ENCODE peak calls at places on chromosomes 6 and 20, in four cellular contexts. V is BJ, Q is left lobe of liver, R is uterus. Z is an unnamed sample.

GRCh38 chr20:3687655-3688054 is 5.8 kb upstream of the ADAM33 start:
- DNase-seq in V (no peak), Q (no peak), R (peak; percentile 59), Z (no peak)

GRCh38 chr20:58054744-58055373 is 173.6 kb downstream of the ANKRD60 start:
- DNase-seq in V (no peak), Q (peak; percentile 48), R (peak; percentile 86), Z (no peak)

GRCh38 chr20:46375771-46376170 is 30.6 kb downstream of the ELMO2 start:
- DNase-seq in V (no peak), Q (no peak), R (no peak), Z (no peak)

GRCh38 chr20:35497780-35498189 is 31.7 kb downstream of the C20orf173 start:
- DNase-seq in V (no peak), Q (no peak), R (peak; percentile 88), Z (no peak)

GRCh38 chr6:96836579-96837137 is 619 bp downstream of the GPR63 start:
- DNase-seq in V (no peak), Q (no peak), R (peak; percentile 14), Z (no peak)

GRCh38 chr6:20877008-20877937 is 343.0 kb downstream of the CDKAL1 start:
- DNase-seq in V (peak; percentile 80), Q (peak; percentile 86), R (peak; percentile 17), Z (peak; percentile 82)

GRCh38 chr6:67630146-67630545 is 1004.9 kb upstream of the ADGRB3 start:
- DNase-seq in V (peak; percentile 84), Q (no peak), R (no peak), Z (no peak)

GRCh38 chr6:14601490-14601889 is 483.9 kb downstream of the CD83 start:
- DNase-seq in V (no peak), Q (no peak), R (no peak), Z (no peak)

Z was measured in GM04504.